ENCODE peak calls at places on chromosomes 13 and 19, in ten cellular contexts. W is upper lobe of left lung, B is NB4, G is tibial nerve, L is lower leg skin, O is right lobe of liver, Z is adrenal gland, Q is transverse colon, X is stomach, Y is suprapubic skin. D is an unnamed sample.

GRCh38 chr13:57557979-57558529 is 73.5 kb upstream of the PCDH17 start:
- DNase-seq in W (no peak), B (peak), G (no peak), L (no peak), O (no peak), Z (no peak), Q (no peak), X (no peak), Y (no peak), D (no peak)

GRCh38 chr19:45475537-45476348 is 7.9 kb downstream of the FOSB start:
- DNase-seq in W (no peak), B (no peak), G (no peak), L (no peak), O (no peak), Z (no peak), Q (no peak), X (no peak), Y (no peak), D (no peak)

GRCh38 chr19:17385878-17386611 is 8.0 kb downstream of the CCDC194 start:
- DNase-seq in W (peak), B (peak), G (peak), L (peak), O (peak), Z (peak), Q (peak), X (peak), Y (no peak), D (peak)

GRCh38 chr13:113457510-113457909 is 4.2 kb upstream of the ADPRHL1 start:
- DNase-seq in W (no peak), B (no peak), G (no peak), L (peak), O (no peak), Z (no peak), Q (no peak), X (no peak), Y (no peak), D (no peak)

GRCh38 chr19:40671404-40671803 is 19.0 kb downstream of the NUMBL start:
- DNase-seq in W (no peak), B (no peak), G (no peak), L (no peak), O (no peak), Z (no peak), Q (no peak), X (no peak), Y (no peak), D (no peak)

GRCh38 chr13:72104656-72105180 is 237.7 kb upstream of the DACH1 start:
- DNase-seq in W (no peak), B (no peak), G (no peak), L (no peak), O (no peak), Z (no peak), Q (no peak), X (no peak), Y (no peak), D (no peak)

GRCh38 chr19:13303381-13304129 is 153.3 kb downstream of the IER2 start:
- DNase-seq in W (no peak), B (no peak), G (no peak), L (no peak), O (no peak), Z (no peak), Q (no peak), X (no peak), Y (no peak), D (no peak)

GRCh38 chr13:30158774-30159445 is 148.4 kb downstream of the KATNAL1 start:
- DNase-seq in W (no peak), B (peak), G (peak), L (no peak), O (no peak), Z (peak), Q (no peak), X (peak), Y (no peak), D (peak)

GRCh38 chr13:97892717-97893116 is 60.8 kb upstream of the IPO5 start:
- DNase-seq in W (no peak), B (no peak), G (no peak), L (no peak), O (no peak), Z (no peak), Q (no peak), X (no peak), Y (no peak), D (no peak)

GRCh38 chr19:19004144-19004543 is 29.2 kb downstream of the SUGP2 start:
- DNase-seq in W (no peak), B (no peak), G (no peak), L (no peak), O (no peak), Z (no peak), Q (no peak), X (no peak), Y (no peak), D (no peak)

GRCh38 chr19:47681388-47681787 is 31.8 kb upstream of the EHD2 start:
- DNase-seq in W (no peak), B (no peak), G (no peak), L (no peak), O (no peak), Z (no peak), Q (no peak), X (no peak), Y (no peak), D (no peak)

GRCh38 chr13:112806761-112807652 is 117.2 kb downstream of the ATP11A start:
- DNase-seq in W (no peak), B (no peak), G (no peak), L (peak), O (no peak), Z (peak), Q (no peak), X (no peak), Y (no peak), D (peak)

GRCh38 chr13:50283017-50283416 is 267.8 kb downstream of the KCNRG start:
- DNase-seq in W (no peak), B (no peak), G (no peak), L (no peak), O (no peak), Z (no peak), Q (no peak), X (no peak), Y (no peak), D (no peak)

GRCh38 chr13:62014299-62014698 is 598.6 kb upstream of the PCDH20 start:
- DNase-seq in W (no peak), B (peak), G (no peak), L (no peak), O (no peak), Z (no peak), Q (no peak), X (no peak), Y (no peak), D (no peak)

GRCh38 chr13:95485045-95485517 is 67.4 kb upstream of the CLDN10 start:
- DNase-seq in W (no peak), B (peak), G (no peak), L (no peak), O (no peak), Z (no peak), Q (no peak), X (no peak), Y (no peak), D (no peak)

GRCh38 chr13:21219044-21219381 is 42.6 kb downstream of the MRPL57 start:
- DNase-seq in W (no peak), B (peak), G (no peak), L (no peak), O (no peak), Z (no peak), Q (no peak), X (no peak), Y (no peak), D (no peak)

GRCh38 chr13:74683411-74683810 is 549.2 kb upstream of the KLF12 start:
- DNase-seq in W (no peak), B (no peak), G (no peak), L (no peak), O (no peak), Z (no peak), Q (no peak), X (no peak), Y (no peak), D (no peak)

GRCh38 chr19:12872941-12873890 is 8.0 kb downstream of the DNASE2 start:
- DNase-seq in W (peak), B (peak), G (no peak), L (no peak), O (peak), Z (peak), Q (peak), X (peak), Y (peak), D (no peak)

GRCh38 chr13:53137777-53138176 is 109.2 kb downstream of the OLFM4 start:
- DNase-seq in W (no peak), B (peak), G (peak), L (no peak), O (no peak), Z (no peak), Q (no peak), X (no peak), Y (no peak), D (no peak)

GRCh38 chr13:30172593-30173300 is 134.6 kb downstream of the KATNAL1 start:
- DNase-seq in W (no peak), B (peak), G (no peak), L (no peak), O (no peak), Z (no peak), Q (no peak), X (no peak), Y (peak), D (no peak)

GRCh38 chr13:113749507-113749906 is 9.5 kb upstream of the TMEM255B start:
- DNase-seq in W (no peak), B (no peak), G (no peak), L (no peak), O (no peak), Z (no peak), Q (no peak), X (no peak), Y (no peak), D (no peak)

GRCh38 chr13:48492123-48493075 is 40.5 kb downstream of the RCBTB2 start:
- DNase-seq in W (peak), B (peak), G (peak), L (peak), O (peak), Z (peak), Q (peak), X (peak), Y (peak), D (peak)

GRCh38 chr19:34904846-34905527 is 21.7 kb upstream of the ZNF30 start:
- DNase-seq in W (no peak), B (no peak), G (no peak), L (no peak), O (no peak), Z (no peak), Q (no peak), X (no peak), Y (no peak), D (no peak)

GRCh38 chr19:33463194-33463593 is 58.4 kb downstream of the PEPD start:
- DNase-seq in W (no peak), B (no peak), G (no peak), L (no peak), O (no peak), Z (no peak), Q (no peak), X (no peak), Y (no peak), D (no peak)

GRCh38 chr13:98351636-98352035 is 174.6 kb upstream of the RNF113B start:
- DNase-seq in W (no peak), B (no peak), G (no peak), L (peak), O (no peak), Z (no peak), Q (no peak), X (no peak), Y (no peak), D (no peak)

GRCh38 chr19:45076029-45076850 is at the start of gene ZNF296:
- DNase-seq in W (peak), B (peak), G (peak), L (peak), O (peak), Z (peak), Q (peak), X (peak), Y (no peak), D (peak)

GRCh38 chr13:104597554-104598240 is 1531.5 kb upstream of the SLC10A2 start:
- DNase-seq in W (no peak), B (no peak), G (no peak), L (no peak), O (no peak), Z (no peak), Q (no peak), X (no peak), Y (no peak), D (no peak)

GRCh38 chr13:37241786-37242185 is 136.3 kb upstream of the CSNK1A1L start:
- DNase-seq in W (no peak), B (no peak), G (no peak), L (no peak), O (no peak), Z (no peak), Q (no peak), X (no peak), Y (no peak), D (no peak)

GRCh38 chr19:33394006-33394722 is 20.7 kb downstream of the CEBPG start:
- DNase-seq in W (peak), B (peak), G (peak), L (peak), O (peak), Z (peak), Q (no peak), X (no peak), Y (peak), D (peak)

GRCh38 chr19:19530423-19530804 is 1.7 kb downstream of the YJEFN3 start:
- DNase-seq in W (no peak), B (peak), G (no peak), L (no peak), O (no peak), Z (no peak), Q (no peak), X (no peak), Y (no peak), D (no peak)

GRCh38 chr13:101554420-101555125 is 102.1 kb downstream of the ITGBL1 start:
- DNase-seq in W (no peak), B (no peak), G (no peak), L (no peak), O (no peak), Z (no peak), Q (no peak), X (no peak), Y (no peak), D (no peak)

GRCh38 chr13:40433577-40433976 is 232.9 kb downstream of the FOXO1 start:
- DNase-seq in W (no peak), B (peak), G (no peak), L (no peak), O (no peak), Z (no peak), Q (peak), X (no peak), Y (no peak), D (no peak)

GRCh38 chr19:15428956-15429824 is 10.4 kb upstream of the AKAP8L start:
- DNase-seq in W (no peak), B (no peak), G (no peak), L (no peak), O (no peak), Z (no peak), Q (no peak), X (no peak), Y (no peak), D (no peak)

GRCh38 chr19:58579473-58580142 is 6.5 kb upstream of the MZF1 start:
- DNase-seq in W (no peak), B (no peak), G (no peak), L (no peak), O (no peak), Z (no peak), Q (no peak), X (no peak), Y (no peak), D (no peak)

GRCh38 chr19:17779281-17779930 is 15.5 kb upstream of the B3GNT3 start:
- DNase-seq in W (peak), B (peak), G (peak), L (no peak), O (peak), Z (peak), Q (peak), X (no peak), Y (no peak), D (no peak)

GRCh38 chr19:47106819-47107200 is 6.8 kb downstream of the ZC3H4 start:
- DNase-seq in W (no peak), B (peak), G (no peak), L (no peak), O (no peak), Z (no peak), Q (no peak), X (no peak), Y (no peak), D (no peak)

GRCh38 chr19:11519138-11519537 is 9.8 kb downstream of the ECSIT start:
- DNase-seq in W (no peak), B (no peak), G (no peak), L (no peak), O (no peak), Z (no peak), Q (no peak), X (no peak), Y (no peak), D (no peak)

GRCh38 chr19:38648789-38649304 is 1.4 kb downstream of the ACTN4 start:
- DNase-seq in W (no peak), B (no peak), G (no peak), L (no peak), O (no peak), Z (no peak), Q (no peak), X (no peak), Y (no peak), D (no peak)

GRCh38 chr19:38647966-38648788 is 728 bp downstream of the ACTN4 start:
- DNase-seq in W (no peak), B (no peak), G (no peak), L (no peak), O (no peak), Z (no peak), Q (no peak), X (no peak), Y (no peak), D (no peak)

GRCh38 chr19:38650180-38650775 is 2.8 kb downstream of the ACTN4 start:
- DNase-seq in W (no peak), B (no peak), G (no peak), L (no peak), O (no peak), Z (no peak), Q (peak), X (peak), Y (no peak), D (no peak)

GRCh38 chr19:38650911-38651584 is 3.6 kb downstream of the ACTN4 start:
- DNase-seq in W (peak), B (peak), G (peak), L (no peak), O (no peak), Z (peak), Q (no peak), X (no peak), Y (no peak), D (peak)

GRCh38 chr19:38649305-38650179 is 2.1 kb downstream of the ACTN4 start:
- DNase-seq in W (peak), B (no peak), G (no peak), L (no peak), O (peak), Z (peak), Q (peak), X (peak), Y (no peak), D (no peak)
- TF ChIP-seq POLR2A in W (no peak), B (no peak), G (no peak), L (no peak), O (no peak), Z (peak), Q (peak), X (no peak), Y (no peak), D (no peak)

DNA sequence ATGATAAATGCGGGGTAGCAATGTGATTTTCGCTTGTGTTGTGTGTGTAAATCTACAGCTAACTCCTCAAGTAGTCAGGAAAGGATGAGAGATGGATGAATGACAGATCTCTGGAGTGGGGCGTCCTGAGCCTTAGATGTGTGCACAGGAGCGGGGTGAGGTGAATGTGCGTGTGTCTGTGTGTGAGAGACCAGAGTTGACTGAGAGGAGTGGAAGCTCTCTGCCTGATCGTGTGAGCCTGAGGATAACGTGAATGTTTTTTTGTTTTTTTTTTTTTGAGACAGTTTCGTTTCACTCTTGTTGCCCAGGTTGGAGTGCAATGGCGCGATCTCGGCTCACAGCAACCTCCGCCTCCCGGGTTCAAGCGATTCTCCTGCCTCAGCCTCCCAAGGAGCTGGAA is 805 bp downstream of the ZNF461 start:
- DNase-seq in W (no peak), B (no peak), G (no peak), L (no peak), O (no peak), Z (no peak), Q (no peak), X (no peak), Y (no peak), D (no peak)
- TF ChIP-seq CTCF in W (no peak), B (no peak), G (no peak), L (no peak), O (no peak), Z (no peak), Q (no peak), X (no peak), Y (no peak), D (no peak)

DNA sequence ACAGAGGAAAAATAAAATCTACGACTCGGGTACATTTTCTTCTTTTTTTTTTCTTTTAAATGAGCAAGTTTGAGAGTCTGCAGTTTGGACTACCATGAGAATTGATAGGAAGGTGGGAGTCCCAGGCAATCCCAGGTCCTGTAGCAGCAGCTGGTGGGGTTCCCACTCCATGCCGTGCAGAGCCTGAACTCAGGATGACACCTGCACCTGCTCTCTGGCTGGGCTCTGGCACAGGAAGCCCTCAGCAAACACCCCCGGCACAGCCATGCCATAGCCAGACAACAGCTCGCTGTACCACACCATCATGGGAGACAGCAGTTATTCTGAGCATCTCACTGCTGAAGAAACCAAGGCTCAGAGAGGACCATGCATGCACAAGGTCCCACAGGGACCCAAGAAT is 6.2 kb upstream of the GP6 start:
- DNase-seq in W (no peak), B (no peak), G (no peak), L (no peak), O (no peak), Z (no peak), Q (no peak), X (no peak), Y (no peak), D (peak)
- TF ChIP-seq POLR2A in W (no peak), B (no peak), G (no peak), L (no peak), O (no peak), Z (no peak), Q (no peak), X (no peak), Y (no peak), D (no peak)

GRCh38 chr19:52258426-52258825 is 11.0 kb upstream of the ZNF766 start:
- DNase-seq in W (no peak), B (no peak), G (no peak), L (no peak), O (no peak), Z (no peak), Q (no peak), X (no peak), Y (no peak), D (no peak)
- TF ChIP-seq CTCF in W (no peak), B (no peak), G (no peak), L (no peak), O (no peak), Z (no peak), Q (no peak), X (no peak), Y (no peak), D (no peak)

DNA sequence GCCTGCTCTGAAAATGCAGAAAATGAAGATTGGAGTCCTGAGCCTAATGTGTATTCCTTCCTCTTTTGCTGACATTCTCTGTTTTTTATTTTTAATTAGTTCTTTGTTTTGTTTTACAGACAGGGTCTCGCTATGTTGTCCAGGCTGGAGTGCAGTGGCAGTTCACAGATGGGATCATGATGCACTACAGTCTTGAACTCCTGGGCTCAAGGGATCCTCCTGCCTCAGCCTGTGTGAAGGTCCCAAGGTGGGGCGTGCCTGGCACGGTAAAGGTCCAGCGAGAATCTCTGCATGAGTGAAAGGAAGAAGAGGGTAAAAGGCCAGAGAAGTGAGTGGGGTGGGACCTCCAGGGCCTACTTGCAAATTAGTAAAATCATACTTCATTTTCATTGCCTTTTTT is 34.3 kb upstream of the DGKH start:
- DNase-seq in W (no peak), B (no peak), G (no peak), L (no peak), O (no peak), Z (no peak), Q (no peak), X (no peak), Y (no peak), D (no peak)
- TF ChIP-seq POLR2A in W (no peak), B (no peak), G (no peak), L (no peak), O (no peak), Z (no peak), Q (no peak), X (no peak), Y (no peak), D (no peak)

GRCh38 chr13:31987535-31988170 is 43.9 kb upstream of the FRY start:
- DNase-seq in W (no peak), B (peak), G (no peak), L (no peak), O (no peak), Z (no peak), Q (no peak), X (no peak), Y (no peak), D (no peak)
- TF ChIP-seq CTCF in W (no peak), B (no peak), G (no peak), L (no peak), O (no peak), Z (no peak), Q (no peak), X (no peak), Y (no peak), D (no peak)

GRCh38 chr19:1592755-1593628 is at the start of gene MBD3:
- DNase-seq in W (peak), B (peak), G (peak), L (peak), O (peak), Z (peak), Q (peak), X (peak), Y (peak), D (peak)
- TF ChIP-seq POLR2A in W (no peak), B (peak), G (peak), L (no peak), O (peak), Z (peak), Q (peak), X (no peak), Y (no peak), D (no peak)

GRCh38 chr19:48836089-48837017 is at the start of gene HSD17B14:
- DNase-seq in W (peak), B (no peak), G (no peak), L (peak), O (peak), Z (peak), Q (peak), X (no peak), Y (peak), D (peak)
- TF ChIP-seq CTCF in W (no peak), B (no peak), G (no peak), L (no peak), O (no peak), Z (no peak), Q (peak), X (no peak), Y (no peak), D (no peak)

D was measured in sigmoid colon.